ENCODE peak calls at places on chromosome 21, in six cellular contexts. One of them, this sample, is unnamed. For H3K9me3, the result is how much of the 10 kb centered on the place peaks cover.

GRCh38 chr21:37724201-37724600 is 192.1 kb downstream of the KCNJ6 start:
- DNase-seq in cardiac muscle cell: no peak
- DNase-seq in naive thymus-derived CD4-positive, alpha-beta T cell: no peak
- DNase-seq in SJSA1: no peak
- DNase-seq in CD8-positive, alpha-beta T cell: no peak
- DNase-seq in left lung: no peak
- DNase-seq in this sample: no peak

GRCh38 chr21:33964706-33965325 is 49.2 kb upstream of the ATP5PO start:
- DNase-seq in CD8-positive, alpha-beta T cell: no peak
- DNase-seq in SJSA1: no peak
- DNase-seq in left lung: no peak
- DNase-seq in cardiac muscle cell: no peak
- DNase-seq in naive thymus-derived CD4-positive, alpha-beta T cell: no peak
- DNase-seq in this sample: no peak

GRCh38 chr21:39024538-39024937 is 158.7 kb downstream of the PSMG1 start:
- DNase-seq in cardiac muscle cell: no peak
- DNase-seq in CD8-positive, alpha-beta T cell: no peak
- DNase-seq in left lung: no peak
- DNase-seq in SJSA1: no peak
- DNase-seq in naive thymus-derived CD4-positive, alpha-beta T cell: no peak
- DNase-seq in this sample: no peak

GRCh38 chr21:39531777-39532333 is 80.1 kb downstream of the SH3BGR start:
- DNase-seq in cardiac muscle cell: no peak
- DNase-seq in SJSA1: no peak
- DNase-seq in left lung: no peak
- DNase-seq in naive thymus-derived CD4-positive, alpha-beta T cell: no peak
- DNase-seq in CD8-positive, alpha-beta T cell: no peak
- DNase-seq in this sample: no peak

GRCh38 chr21:37800122-37800455 is 116.2 kb downstream of the KCNJ6 start:
- DNase-seq in left lung: no peak
- DNase-seq in CD8-positive, alpha-beta T cell: no peak
- DNase-seq in SJSA1: no peak
- DNase-seq in naive thymus-derived CD4-positive, alpha-beta T cell: no peak
- DNase-seq in cardiac muscle cell: no peak
- DNase-seq in this sample: no peak

GRCh38 chr21:25827513-25827912 is 92.7 kb downstream of the GABPA start:
- DNase-seq in naive thymus-derived CD4-positive, alpha-beta T cell: no peak
- DNase-seq in CD8-positive, alpha-beta T cell: no peak
- DNase-seq in cardiac muscle cell: no peak
- DNase-seq in left lung: no peak
- DNase-seq in SJSA1: no peak
- DNase-seq in this sample: no peak

GRCh38 chr21:38637161-38637560 is 138.9 kb upstream of the ERG start:
- DNase-seq in CD8-positive, alpha-beta T cell: no peak
- DNase-seq in naive thymus-derived CD4-positive, alpha-beta T cell: no peak
- DNase-seq in left lung: no peak
- DNase-seq in cardiac muscle cell: no peak
- DNase-seq in SJSA1: no peak
- DNase-seq in this sample: no peak

GRCh38 chr21:26169061-26169610 is 1.4 kb downstream of the APP start:
- DNase-seq in CD8-positive, alpha-beta T cell: peak
- DNase-seq in SJSA1: peak
- DNase-seq in cardiac muscle cell: peak
- DNase-seq in naive thymus-derived CD4-positive, alpha-beta T cell: peak
- DNase-seq in left lung: no peak
- DNase-seq in this sample: peak

GRCh38 chr21:31078796-31079195 is 40.5 kb upstream of the KRTAP19-8 start:
- DNase-seq in CD8-positive, alpha-beta T cell: no peak
- DNase-seq in SJSA1: no peak
- DNase-seq in naive thymus-derived CD4-positive, alpha-beta T cell: no peak
- DNase-seq in left lung: no peak
- DNase-seq in cardiac muscle cell: no peak
- DNase-seq in this sample: no peak

GRCh38 chr21:39153373-39153772 is 29.9 kb downstream of the PSMG1 start:
- DNase-seq in cardiac muscle cell: peak
- DNase-seq in left lung: no peak
- DNase-seq in CD8-positive, alpha-beta T cell: no peak
- DNase-seq in naive thymus-derived CD4-positive, alpha-beta T cell: no peak
- DNase-seq in SJSA1: no peak
- DNase-seq in this sample: no peak

GRCh38 chr21:31132574-31133242 is 94.4 kb upstream of the KRTAP19-8 start:
- DNase-seq in CD8-positive, alpha-beta T cell: peak
- DNase-seq in left lung: no peak
- DNase-seq in cardiac muscle cell: no peak
- DNase-seq in SJSA1: peak
- DNase-seq in naive thymus-derived CD4-positive, alpha-beta T cell: no peak
- DNase-seq in this sample: no peak

GRCh38 chr21:37072988-37073416 is at the start of the genes PIGP and TTC3:
- DNase-seq in SJSA1: peak
- DNase-seq in CD8-positive, alpha-beta T cell: peak
- DNase-seq in left lung: peak
- DNase-seq in naive thymus-derived CD4-positive, alpha-beta T cell: peak
- DNase-seq in cardiac muscle cell: peak
- DNase-seq in this sample: peak

GRCh38 chr21:33865996-33866575 is 49.5 kb downstream of the ATP5PO start:
- DNase-seq in cardiac muscle cell: no peak
- DNase-seq in left lung: no peak
- DNase-seq in naive thymus-derived CD4-positive, alpha-beta T cell: no peak
- DNase-seq in CD8-positive, alpha-beta T cell: no peak
- DNase-seq in SJSA1: no peak
- DNase-seq in this sample: no peak

GRCh38 chr21:28150778-28151177 is 841.9 kb downstream of the LTN1 start:
- DNase-seq in left lung: no peak
- DNase-seq in CD8-positive, alpha-beta T cell: no peak
- DNase-seq in naive thymus-derived CD4-positive, alpha-beta T cell: no peak
- DNase-seq in SJSA1: no peak
- DNase-seq in cardiac muscle cell: no peak
- DNase-seq in this sample: no peak

DNA sequence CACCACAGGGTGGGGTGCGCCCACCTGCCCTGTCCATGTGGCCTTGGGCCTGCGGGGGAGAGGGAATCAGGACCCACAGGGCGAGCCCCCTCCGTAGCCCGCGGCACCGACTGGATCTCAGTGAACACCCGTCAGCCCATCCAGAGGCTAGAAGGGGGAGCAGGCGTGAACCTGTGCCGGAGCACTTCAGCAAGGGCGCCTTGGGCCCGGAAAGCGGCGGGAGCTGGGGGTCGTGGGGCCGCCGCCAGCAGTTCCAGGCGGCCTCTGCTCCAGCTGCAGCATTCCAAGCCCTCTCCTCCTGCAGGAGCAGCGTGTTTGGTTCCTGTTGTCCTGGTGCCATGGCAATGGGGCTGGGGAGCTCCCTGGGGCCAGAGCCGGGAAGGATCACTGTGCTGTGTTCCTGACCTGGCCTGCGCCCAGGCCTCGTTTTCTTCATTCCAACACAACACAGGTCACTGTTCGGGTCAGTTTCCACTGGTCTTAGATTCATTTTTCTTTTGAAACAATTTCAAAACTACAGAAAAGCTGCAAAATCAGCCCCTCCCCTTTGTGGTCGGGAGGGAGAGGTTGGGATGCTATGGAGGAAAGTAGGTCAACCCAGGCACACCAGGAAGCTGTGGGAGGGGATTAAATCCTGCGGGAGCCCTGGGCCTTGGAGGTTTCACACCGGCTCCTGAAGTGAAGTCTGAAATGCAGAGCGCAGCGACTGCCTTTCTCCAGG is 18.8 kb downstream of the SLX9 start:
- DNase-seq in CD8-positive, alpha-beta T cell: no peak
- DNase-seq in naive thymus-derived CD4-positive, alpha-beta T cell: no peak
- DNase-seq in left lung: peak
- DNase-seq in cardiac muscle cell: no peak
- DNase-seq in SJSA1: no peak
- DNase-seq in this sample: peak
- H3K27ac ChIP-seq in CD8-positive, alpha-beta T cell: no peak
- H3K27ac ChIP-seq in naive thymus-derived CD4-positive, alpha-beta T cell: no peak
- H3K27ac ChIP-seq in left lung: no peak
- H3K27ac ChIP-seq in cardiac muscle cell: peak
- H3K27ac ChIP-seq in SJSA1: no peak
- H3K27ac ChIP-seq in this sample: no peak

GRCh38 chr21:35204125-35204524 is 155.0 kb upstream of the RUNX1 start:
- DNase-seq in naive thymus-derived CD4-positive, alpha-beta T cell: no peak
- DNase-seq in SJSA1: no peak
- DNase-seq in left lung: no peak
- DNase-seq in CD8-positive, alpha-beta T cell: no peak
- DNase-seq in cardiac muscle cell: no peak
- DNase-seq in this sample: no peak

GRCh38 chr21:35207322-35207721 is 158.2 kb upstream of the RUNX1 start:
- DNase-seq in SJSA1: no peak
- DNase-seq in cardiac muscle cell: no peak
- DNase-seq in CD8-positive, alpha-beta T cell: no peak
- DNase-seq in naive thymus-derived CD4-positive, alpha-beta T cell: no peak
- DNase-seq in left lung: no peak
- DNase-seq in this sample: no peak

GRCh38 chr21:35206141-35207125 is 157.3 kb upstream of the RUNX1 start:
- DNase-seq in cardiac muscle cell: peak
- DNase-seq in left lung: no peak
- DNase-seq in naive thymus-derived CD4-positive, alpha-beta T cell: no peak
- DNase-seq in CD8-positive, alpha-beta T cell: no peak
- DNase-seq in SJSA1: no peak
- DNase-seq in this sample: no peak

GRCh38 chr21:35203093-35204021 is 154.3 kb upstream of the RUNX1 start:
- DNase-seq in left lung: no peak
- DNase-seq in cardiac muscle cell: no peak
- DNase-seq in CD8-positive, alpha-beta T cell: no peak
- DNase-seq in naive thymus-derived CD4-positive, alpha-beta T cell: no peak
- DNase-seq in SJSA1: peak
- DNase-seq in this sample: no peak

DNA sequence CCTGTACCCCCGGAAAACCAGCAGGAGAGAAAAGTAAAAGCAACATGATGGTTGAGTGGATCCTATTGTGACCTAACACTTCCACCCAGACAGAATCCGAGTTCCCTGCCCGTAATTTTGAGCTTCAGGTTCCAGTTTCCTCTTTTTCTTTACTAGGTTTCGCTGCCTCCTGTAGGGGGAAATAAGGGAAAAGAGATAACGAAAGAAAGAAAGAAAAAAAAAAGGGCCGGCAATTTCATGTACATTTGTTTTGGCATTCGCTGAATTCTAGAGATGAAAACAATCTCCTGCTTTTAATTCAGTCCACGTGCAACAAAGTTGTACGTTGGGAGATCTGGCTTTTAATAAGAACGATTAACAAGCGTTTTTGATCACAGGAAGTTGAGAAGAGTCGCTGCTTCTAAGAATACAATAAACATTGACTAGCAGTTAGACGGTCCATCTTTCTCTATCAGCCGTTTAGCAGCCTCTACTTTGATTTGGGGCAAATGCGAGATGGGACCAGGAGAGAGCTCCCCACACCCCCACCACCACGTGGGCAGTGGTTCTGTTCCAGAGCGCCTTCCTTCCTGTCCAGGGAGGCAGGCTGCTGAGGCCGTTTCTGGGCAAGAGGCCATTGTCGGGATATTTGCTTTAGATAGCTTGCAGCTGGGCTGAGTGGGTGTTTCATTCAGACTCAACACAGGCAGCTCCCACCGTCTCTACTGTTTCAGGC is 155.9 kb upstream of the RUNX1 start:
- DNase-seq in cardiac muscle cell: no peak
- DNase-seq in naive thymus-derived CD4-positive, alpha-beta T cell: no peak
- DNase-seq in left lung: peak
- DNase-seq in CD8-positive, alpha-beta T cell: no peak
- DNase-seq in SJSA1: peak
- DNase-seq in this sample: peak
- H3K4me3 ChIP-seq in cardiac muscle cell: no peak
- H3K4me3 ChIP-seq in naive thymus-derived CD4-positive, alpha-beta T cell: peak
- H3K4me3 ChIP-seq in left lung: peak
- H3K4me3 ChIP-seq in CD8-positive, alpha-beta T cell: peak
- H3K4me3 ChIP-seq in SJSA1: no peak
- H3K4me3 ChIP-seq in this sample: peak

GRCh38 chr21:10575311-10575667 is 53.9 kb downstream of the TPTE start:
- DNase-seq in cardiac muscle cell: no peak
- DNase-seq in naive thymus-derived CD4-positive, alpha-beta T cell: no peak
- DNase-seq in CD8-positive, alpha-beta T cell: no peak
- DNase-seq in SJSA1: no peak
- DNase-seq in left lung: no peak
- DNase-seq in this sample: no peak
- H3K9me3 ChIP-seq in cardiac muscle cell: under half
- H3K9me3 ChIP-seq in naive thymus-derived CD4-positive, alpha-beta T cell: under half
- H3K9me3 ChIP-seq in CD8-positive, alpha-beta T cell: under half
- H3K9me3 ChIP-seq in SJSA1: under half
- H3K9me3 ChIP-seq in left lung: under half
- H3K9me3 ChIP-seq in this sample: under half

DNA sequence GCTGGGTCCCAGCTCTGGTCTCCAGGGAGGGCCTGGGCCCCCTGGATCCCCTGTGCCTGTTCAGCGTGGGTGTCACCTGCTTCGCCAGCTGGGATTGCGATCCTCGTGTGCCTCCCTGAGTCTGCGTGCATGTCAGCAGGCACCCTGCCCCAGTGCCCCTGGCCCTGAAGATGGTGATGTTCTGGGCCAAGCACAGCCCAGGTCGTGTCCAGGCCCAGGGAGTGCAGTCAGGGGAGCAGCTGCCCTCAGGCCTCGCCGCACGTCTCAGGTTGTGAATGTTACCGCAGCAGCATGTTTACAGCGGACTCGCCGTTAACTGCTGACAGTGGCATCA is 63.9 kb upstream of the DIP2A start:
- DNase-seq in left lung: peak
- DNase-seq in cardiac muscle cell: no peak
- DNase-seq in naive thymus-derived CD4-positive, alpha-beta T cell: no peak
- DNase-seq in CD8-positive, alpha-beta T cell: no peak
- DNase-seq in SJSA1: no peak
- DNase-seq in this sample: peak
- H3K27ac ChIP-seq in left lung: no peak
- H3K27ac ChIP-seq in cardiac muscle cell: no peak
- H3K27ac ChIP-seq in naive thymus-derived CD4-positive, alpha-beta T cell: no peak
- H3K27ac ChIP-seq in CD8-positive, alpha-beta T cell: no peak
- H3K27ac ChIP-seq in SJSA1: no peak
- H3K27ac ChIP-seq in this sample: no peak

GRCh38 chr21:14685568-14685967 is 139.5 kb upstream of the SAMSN1 start:
- DNase-seq in SJSA1: no peak
- DNase-seq in naive thymus-derived CD4-positive, alpha-beta T cell: no peak
- DNase-seq in left lung: no peak
- DNase-seq in CD8-positive, alpha-beta T cell: no peak
- DNase-seq in cardiac muscle cell: no peak
- DNase-seq in this sample: no peak
- H3K4me3 ChIP-seq in SJSA1: no peak
- H3K4me3 ChIP-seq in naive thymus-derived CD4-positive, alpha-beta T cell: no peak
- H3K4me3 ChIP-seq in left lung: no peak
- H3K4me3 ChIP-seq in CD8-positive, alpha-beta T cell: no peak
- H3K4me3 ChIP-seq in cardiac muscle cell: no peak
- H3K4me3 ChIP-seq in this sample: no peak

GRCh38 chr21:18220498-18220897 is 24.1 kb upstream of the CHODL start:
- DNase-seq in cardiac muscle cell: no peak
- DNase-seq in CD8-positive, alpha-beta T cell: no peak
- DNase-seq in SJSA1: no peak
- DNase-seq in left lung: no peak
- DNase-seq in naive thymus-derived CD4-positive, alpha-beta T cell: no peak
- DNase-seq in this sample: no peak
- H3K9me3 ChIP-seq in cardiac muscle cell: under half
- H3K9me3 ChIP-seq in CD8-positive, alpha-beta T cell: under half
- H3K9me3 ChIP-seq in SJSA1: under half
- H3K9me3 ChIP-seq in left lung: under half
- H3K9me3 ChIP-seq in naive thymus-derived CD4-positive, alpha-beta T cell: under half
- H3K9me3 ChIP-seq in this sample: under half

GRCh38 chr21:42855143-42855936 is 24.0 kb downstream of the WDR4 start:
- DNase-seq in SJSA1: no peak
- DNase-seq in left lung: peak
- DNase-seq in cardiac muscle cell: no peak
- DNase-seq in CD8-positive, alpha-beta T cell: no peak
- DNase-seq in naive thymus-derived CD4-positive, alpha-beta T cell: no peak
- DNase-seq in this sample: no peak
- H3K27ac ChIP-seq in SJSA1: no peak
- H3K27ac ChIP-seq in left lung: peak
- H3K27ac ChIP-seq in cardiac muscle cell: no peak
- H3K27ac ChIP-seq in CD8-positive, alpha-beta T cell: no peak
- H3K27ac ChIP-seq in naive thymus-derived CD4-positive, alpha-beta T cell: no peak
- H3K27ac ChIP-seq in this sample: no peak

This sample was measured in testis.